ENCODE peak calls at places on chromosomes 12 and 14, in nine cellular contexts. One of them, this sample, is unnamed.

GRCh38 chr12:22684124-22684523 is 59.2 kb downstream of the ETNK1 start:
- DNase-seq in lung: no peak
- DNase-seq in fibroblast of the aortic adventitia: no peak
- DNase-seq in NCI-H1105: no peak
- DNase-seq in activated CD8-positive, alpha-beta memory T cell treated with anti-CD3 and anti-CD28 coated beads for 4 hours: no peak
- DNase-seq in stimulated activated CD8-positive, alpha-beta memory T cell treated with anti-CD3 and anti-CD28 coated beads, Interleukin-15, amount 100 ng/mL, for 24 hours: no peak
- DNase-seq in mucosa of gallbladder: no peak
- DNase-seq in GM12891: no peak
- DNase-seq in NCI-H345: no peak
- DNase-seq in this sample: no peak

GRCh38 chr14:65371784-65372183 is 40.7 kb upstream of the FUT8 start:
- DNase-seq in NCI-H1105: no peak
- DNase-seq in mucosa of gallbladder: no peak
- DNase-seq in fibroblast of the aortic adventitia: no peak
- DNase-seq in activated CD8-positive, alpha-beta memory T cell treated with anti-CD3 and anti-CD28 coated beads for 4 hours: no peak
- DNase-seq in NCI-H345: no peak
- DNase-seq in stimulated activated CD8-positive, alpha-beta memory T cell treated with anti-CD3 and anti-CD28 coated beads, Interleukin-15, amount 100 ng/mL, for 24 hours: no peak
- DNase-seq in GM12891: no peak
- DNase-seq in lung: no peak
- DNase-seq in this sample: no peak

GRCh38 chr14:95300002-95300696 is 19.6 kb downstream of the CLMN start:
- DNase-seq in lung: no peak
- DNase-seq in NCI-H345: peak; percentile 61
- DNase-seq in stimulated activated CD8-positive, alpha-beta memory T cell treated with anti-CD3 and anti-CD28 coated beads, Interleukin-15, amount 100 ng/mL, for 24 hours: no peak
- DNase-seq in activated CD8-positive, alpha-beta memory T cell treated with anti-CD3 and anti-CD28 coated beads for 4 hours: no peak
- DNase-seq in NCI-H1105: no peak
- DNase-seq in mucosa of gallbladder: no peak
- DNase-seq in fibroblast of the aortic adventitia: no peak
- DNase-seq in GM12891: no peak
- DNase-seq in this sample: no peak

GRCh38 chr12:124700810-124701594 is 133.6 kb upstream of the NCOR2 start:
- DNase-seq in lung: peak; percentile 82
- DNase-seq in activated CD8-positive, alpha-beta memory T cell treated with anti-CD3 and anti-CD28 coated beads for 4 hours: no peak
- DNase-seq in NCI-H345: no peak
- DNase-seq in GM12891: no peak
- DNase-seq in fibroblast of the aortic adventitia: peak; percentile 87
- DNase-seq in NCI-H1105: no peak
- DNase-seq in stimulated activated CD8-positive, alpha-beta memory T cell treated with anti-CD3 and anti-CD28 coated beads, Interleukin-15, amount 100 ng/mL, for 24 hours: no peak
- DNase-seq in mucosa of gallbladder: no peak
- DNase-seq in this sample: no peak

GRCh38 chr12:121791671-121792496 is 1.6 kb downstream of the RHOF start:
- DNase-seq in GM12891: no peak
- DNase-seq in NCI-H345: no peak
- DNase-seq in lung: peak; percentile 65
- DNase-seq in activated CD8-positive, alpha-beta memory T cell treated with anti-CD3 and anti-CD28 coated beads for 4 hours: no peak
- DNase-seq in mucosa of gallbladder: no peak
- DNase-seq in stimulated activated CD8-positive, alpha-beta memory T cell treated with anti-CD3 and anti-CD28 coated beads, Interleukin-15, amount 100 ng/mL, for 24 hours: no peak
- DNase-seq in fibroblast of the aortic adventitia: no peak
- DNase-seq in NCI-H1105: no peak
- DNase-seq in this sample: peak; percentile 76

GRCh38 chr14:90381011-90381790 is 15.6 kb upstream of the CALM1 start:
- DNase-seq in NCI-H1105: no peak
- DNase-seq in lung: no peak
- DNase-seq in mucosa of gallbladder: no peak
- DNase-seq in fibroblast of the aortic adventitia: peak; percentile 35
- DNase-seq in GM12891: no peak
- DNase-seq in activated CD8-positive, alpha-beta memory T cell treated with anti-CD3 and anti-CD28 coated beads for 4 hours: no peak
- DNase-seq in stimulated activated CD8-positive, alpha-beta memory T cell treated with anti-CD3 and anti-CD28 coated beads, Interleukin-15, amount 100 ng/mL, for 24 hours: no peak
- DNase-seq in NCI-H345: peak; percentile 25
- DNase-seq in this sample: peak; percentile 67

GRCh38 chr12:12872139-12872933 is 19.0 kb upstream of the GPRC5A start:
- DNase-seq in lung: peak; percentile 57
- DNase-seq in NCI-H345: peak; percentile 75
- DNase-seq in mucosa of gallbladder: peak; percentile 17
- DNase-seq in GM12891: no peak
- DNase-seq in activated CD8-positive, alpha-beta memory T cell treated with anti-CD3 and anti-CD28 coated beads for 4 hours: no peak
- DNase-seq in fibroblast of the aortic adventitia: peak; percentile 65
- DNase-seq in NCI-H1105: no peak
- DNase-seq in stimulated activated CD8-positive, alpha-beta memory T cell treated with anti-CD3 and anti-CD28 coated beads, Interleukin-15, amount 100 ng/mL, for 24 hours: no peak
- DNase-seq in this sample: peak; percentile 79

GRCh38 chr14:74595006-74595735 is 16.9 kb downstream of the LTBP2 start:
- DNase-seq in NCI-H1105: no peak
- DNase-seq in activated CD8-positive, alpha-beta memory T cell treated with anti-CD3 and anti-CD28 coated beads for 4 hours: no peak
- DNase-seq in GM12891: no peak
- DNase-seq in lung: peak; percentile 59
- DNase-seq in stimulated activated CD8-positive, alpha-beta memory T cell treated with anti-CD3 and anti-CD28 coated beads, Interleukin-15, amount 100 ng/mL, for 24 hours: no peak
- DNase-seq in fibroblast of the aortic adventitia: peak; percentile 90
- DNase-seq in mucosa of gallbladder: no peak
- DNase-seq in NCI-H345: no peak
- DNase-seq in this sample: peak; percentile 69

GRCh38 chr14:37566811-37567371 is 28.2 kb downstream of the FOXA1 start:
- DNase-seq in mucosa of gallbladder: no peak
- DNase-seq in fibroblast of the aortic adventitia: peak; percentile 71
- DNase-seq in NCI-H1105: no peak
- DNase-seq in NCI-H345: no peak
- DNase-seq in activated CD8-positive, alpha-beta memory T cell treated with anti-CD3 and anti-CD28 coated beads for 4 hours: no peak
- DNase-seq in lung: no peak
- DNase-seq in GM12891: no peak
- DNase-seq in stimulated activated CD8-positive, alpha-beta memory T cell treated with anti-CD3 and anti-CD28 coated beads, Interleukin-15, amount 100 ng/mL, for 24 hours: no peak
- DNase-seq in this sample: peak; percentile 46